ENCODE peak calls at places on chromosome 4, in four cellular contexts. H, F, E and G are unnamed samples.

GRCh38 chr4:7620814-7621176 is 186.1 kb upstream of the PSAPL1 start:
- DNase-seq in E (no peak), F (no peak), H (no peak), G (no peak)

GRCh38 chr4:57071340-57071739 is 38.8 kb downstream of the IGFBP7 start:
- DNase-seq in E (no peak), H (peak; percentile 57), F (no peak), G (no peak)

GRCh38 chr4:44149242-44149641 is 299.4 kb downstream of the KCTD8 start:
- DNase-seq in E (no peak), H (no peak), F (no peak), G (no peak)

GRCh38 chr4:77697860-77698599 is 92.4 kb downstream of the CXCL13 start:
- DNase-seq in H (peak; percentile 67), E (no peak), F (peak; percentile 65), G (peak; percentile 79)

GRCh38 chr4:10765386-10765785 is 80.8 kb upstream of the CLNK start:
- DNase-seq in F (no peak), E (no peak), H (no peak), G (no peak)

GRCh38 chr4:159006202-159006601 is 96.7 kb upstream of the RAPGEF2 start:
- DNase-seq in F (no peak), H (peak; percentile 48), E (no peak), G (no peak)

GRCh38 chr4:156968479-156968984 is 3.1 kb downstream of the PDGFC start:
- DNase-seq in F (peak; percentile 57), E (no peak), H (peak; percentile 85), G (peak; percentile 76)

GRCh38 chr4:139669859-139670258 is 4.2 kb downstream of the MGST2 start:
- DNase-seq in E (no peak), H (no peak), F (no peak), G (peak; percentile 86)

GRCh38 chr4:81724925-81725329 is 253.2 kb upstream of the RASGEF1B start:
- DNase-seq in H (no peak), E (no peak), F (no peak), G (peak; percentile 87)

GRCh38 chr4:22677780-22678179 is 15.0 kb upstream of the GBA3 start:
- DNase-seq in H (no peak), F (no peak), E (no peak), G (no peak)

GRCh38 chr4:105598044-105598443 is 45.6 kb downstream of the ARHGEF38 start:
- DNase-seq in F (no peak), E (no peak), H (no peak), G (no peak)

GRCh38 chr4:114208747-114209146 is 229.3 kb upstream of the ARSJ start:
- DNase-seq in H (peak; percentile 46), F (no peak), E (no peak), G (no peak)

GRCh38 chr4:135917016-135917415 is 1615.3 kb downstream of the PCDH18 start:
- DNase-seq in H (peak; percentile 20), E (no peak), F (no peak), G (no peak)

GRCh38 chr4:101200561-101200960 is 146.8 kb downstream of the PPP3CA start:
- DNase-seq in E (no peak), F (no peak), H (peak; percentile 98), G (no peak)

GRCh38 chr4:138175337-138175794 is 66.8 kb downstream of the SLC7A11 start:
- DNase-seq in E (no peak), F (no peak), H (peak; percentile 61), G (no peak)

GRCh38 chr4:86530183-86530582 is 63.9 kb upstream of the PTPN13 start:
- DNase-seq in F (no peak), H (no peak), E (no peak), G (no peak)

GRCh38 chr4:45944000-45944399 is 179.9 kb downstream of the GABRG1 start:
- DNase-seq in H (no peak), E (no peak), F (no peak), G (no peak)

GRCh38 chr4:53899544-53900274 is 164.7 kb downstream of the CHIC2 start:
- DNase-seq in E (no peak), H (peak; percentile 88), F (no peak), G (no peak)

GRCh38 chr4:88177981-88178632 is 19.7 kb upstream of the ABCG2 start:
- DNase-seq in H (peak; percentile 85), F (peak; percentile 95), E (peak; percentile 82), G (peak; percentile 98)

GRCh38 chr4:189940178-189941004 is at the start of gene FRG1:
- DNase-seq in H (peak; percentile 93), F (peak; percentile 95), E (peak; percentile 76), G (peak; percentile 95)
- H2BK15ac ChIP-seq in H (no peak within 1 kb of the TSS), F (no peak within 1 kb of the TSS), E (no peak within 1 kb of the TSS), G (no peak within 1 kb of the TSS)

DNA sequence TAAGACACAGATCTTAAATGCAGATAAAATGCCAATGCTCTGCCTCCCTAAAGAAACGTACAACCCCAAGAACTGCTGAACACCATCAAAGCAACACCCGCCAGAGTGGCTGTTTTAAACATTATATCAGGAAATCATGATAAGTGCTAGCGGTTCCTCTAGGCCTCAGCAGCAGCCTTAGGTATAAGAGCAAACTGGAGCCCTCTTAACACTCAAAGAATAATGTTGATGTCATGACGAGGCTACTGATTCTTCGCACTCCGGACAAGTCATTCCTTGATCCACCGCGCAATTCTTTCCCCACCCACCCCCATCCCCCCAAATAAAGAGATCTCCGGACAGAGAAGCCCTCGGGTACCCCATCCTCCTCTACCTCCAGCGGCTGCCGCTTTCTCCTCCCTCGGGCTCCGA is 507 bp downstream of the LIN54 start:
- DNase-seq in E (no peak), F (no peak), H (peak; percentile 46), G (peak; percentile 54)
- H4K5ac ChIP-seq in E (no peak overlapping the region), F (no peak overlapping the region), H (peak overlapping the region; percentile 56), G (no peak overlapping the region)

GRCh38 chr4:1109332-1109731 is 4.0 kb downstream of the RNF212 start:
- DNase-seq in H (no peak), E (no peak), F (no peak), G (no peak)

GRCh38 chr4:1109898-1110506 is 3.4 kb downstream of the RNF212 start:
- DNase-seq in E (no peak), F (no peak), H (no peak), G (no peak)

GRCh38 chr4:1105662-1106061 is 7.7 kb downstream of the RNF212 start:
- DNase-seq in H (no peak), E (no peak), F (no peak), G (peak; percentile 36)

GRCh38 chr4:1104647-1105046 is 8.7 kb downstream of the RNF212 start:
- DNase-seq in F (no peak), H (no peak), E (no peak), G (no peak)

GRCh38 chr4:1105067-1105466 is 8.3 kb downstream of the RNF212 start:
- DNase-seq in H (no peak), F (no peak), E (no peak), G (no peak)
- H2BK15ac ChIP-seq in H (no peak overlapping the region), F (no peak overlapping the region), E (no peak overlapping the region), G (no peak overlapping the region)

GRCh38 chr4:16745009-16745408 is 153.4 kb downstream of the LDB2 start:
- DNase-seq in E (no peak), F (no peak), H (peak; percentile 89), G (peak; percentile 54)
- H4K5ac ChIP-seq in E (no peak overlapping the region), F (no peak overlapping the region), H (no peak overlapping the region), G (no peak overlapping the region)

GRCh38 chr4:168811207-168811606 is 198.8 kb downstream of the CBR4 start:
- DNase-seq in F (no peak), H (no peak), E (no peak), G (no peak)
- H2BK15ac ChIP-seq in F (no peak overlapping the region), H (peak overlapping the region; percentile 25), E (no peak overlapping the region), G (no peak overlapping the region)

GRCh38 chr4:184596044-184596616 is 53.1 kb downstream of the CASP3 start:
- DNase-seq in E (no peak), F (no peak), H (no peak), G (no peak)

GRCh38 chr4:184599492-184600135 is 49.6 kb downstream of the CASP3 start:
- DNase-seq in F (no peak), E (no peak), H (peak; percentile 86), G (no peak)

GRCh38 chr4:184598753-184599491 is 50.3 kb downstream of the CASP3 start:
- DNase-seq in H (no peak), F (no peak), E (no peak), G (peak; percentile 22)

GRCh38 chr4:184595430-184595829 is 53.8 kb downstream of the CASP3 start:
- DNase-seq in E (no peak), H (no peak), F (no peak), G (no peak)

GRCh38 chr4:184596617-184597185 is 52.5 kb downstream of the CASP3 start:
- DNase-seq in F (no peak), E (no peak), H (no peak), G (peak; percentile 91)
- H4K5ac ChIP-seq in F (no peak overlapping the region), E (no peak overlapping the region), H (no peak overlapping the region), G (no peak overlapping the region)

GRCh38 chr4:108141213-108142045 is 27.3 kb downstream of the LEF1 start:
- DNase-seq in H (no peak), F (no peak), E (no peak), G (no peak)

GRCh38 chr4:108135549-108136209 is 33.1 kb downstream of the LEF1 start:
- DNase-seq in F (peak; percentile 86), E (no peak), H (no peak), G (peak; percentile 78)

GRCh38 chr4:108140328-108140727 is 28.4 kb downstream of the LEF1 start:
- DNase-seq in E (no peak), H (no peak), F (no peak), G (no peak)

GRCh38 chr4:108142870-108143269 is 25.9 kb downstream of the LEF1 start:
- DNase-seq in E (no peak), H (no peak), F (no peak), G (no peak)

GRCh38 chr4:108139089-108139488 is 29.6 kb downstream of the LEF1 start:
- DNase-seq in E (no peak), H (no peak), F (no peak), G (no peak)
- H2BK15ac ChIP-seq in E (no peak overlapping the region), H (no peak overlapping the region), F (no peak overlapping the region), G (no peak overlapping the region)

DNA sequence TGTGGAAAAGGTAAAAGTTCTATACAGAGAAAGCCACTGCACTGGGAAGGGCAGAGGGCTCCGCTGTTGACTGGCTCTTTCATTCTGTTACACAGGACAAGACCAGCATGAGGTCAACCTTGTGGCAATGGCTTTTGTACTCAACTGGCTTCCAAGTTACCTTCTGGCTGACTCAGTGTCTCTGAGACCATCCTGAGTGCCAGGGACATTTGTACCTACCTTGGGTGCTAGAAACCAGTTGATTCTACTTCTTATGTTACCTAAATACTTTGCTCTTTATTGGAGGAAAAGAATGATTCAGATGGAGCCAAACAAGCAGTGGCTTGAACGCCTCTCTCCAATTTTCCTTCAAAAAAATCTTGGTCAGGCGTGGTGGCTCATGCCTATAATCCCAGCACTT is 123.2 kb downstream of the RBM47 start:
- DNase-seq in F (no peak), H (no peak), E (no peak), G (no peak)
- H4K5ac ChIP-seq in F (no peak overlapping the region), H (no peak overlapping the region), E (no peak overlapping the region), G (no peak overlapping the region)

GRCh38 chr4:794911-795725 is 30.8 kb downstream of the CPLX1 start:
- DNase-seq in H (no peak), F (no peak), E (no peak), G (no peak)
- H2BK15ac ChIP-seq in H (no peak overlapping the region), F (no peak overlapping the region), E (no peak overlapping the region), G (no peak overlapping the region)